ENCODE peak calls at places on chromosomes 1 and 21, in four cellular contexts. One of them, this sample, is unnamed.

GRCh38 chr1:62285984-62286481 is 33.2 kb downstream of the KANK4 start:
- DNase-seq in left lung: no peak
- DNase-seq in neuronal stem cell: no peak
- DNase-seq in A549: no peak
- DNase-seq in this sample: no peak

GRCh38 chr1:172172267-172172880 is 248.1 kb upstream of the C1orf105 start:
- DNase-seq in A549: no peak
- DNase-seq in neuronal stem cell: no peak
- DNase-seq in left lung: no peak
- DNase-seq in this sample: no peak

GRCh38 chr1:12598914-12599463 is 19.0 kb downstream of the DHRS3 start:
- DNase-seq in A549: no peak
- DNase-seq in left lung: no peak
- DNase-seq in neuronal stem cell: no peak
- DNase-seq in this sample: no peak

GRCh38 chr1:117695796-117696505 is 90.1 kb downstream of the TENT5C start:
- DNase-seq in A549: no peak
- DNase-seq in left lung: no peak
- DNase-seq in neuronal stem cell: no peak
- DNase-seq in this sample: no peak

GRCh38 chr1:169235568-169235967 is 129.1 kb downstream of the ATP1B1 start:
- DNase-seq in neuronal stem cell: no peak
- DNase-seq in left lung: no peak
- DNase-seq in A549: no peak
- DNase-seq in this sample: no peak

GRCh38 chr1:153542956-153543737 is 2.4 kb upstream of the S100A5 start:
- DNase-seq in left lung: no peak
- DNase-seq in neuronal stem cell: no peak
- DNase-seq in A549: no peak
- DNase-seq in this sample: no peak

GRCh38 chr1:198865288-198865687 is 226.4 kb downstream of the PTPRC start:
- DNase-seq in neuronal stem cell: no peak
- DNase-seq in A549: no peak
- DNase-seq in left lung: no peak
- DNase-seq in this sample: no peak

GRCh38 chr1:22527555-22528296 is 35.6 kb upstream of the EPHA8 start:
- DNase-seq in A549: no peak
- DNase-seq in left lung: no peak
- DNase-seq in neuronal stem cell: peak
- DNase-seq in this sample: peak

GRCh38 chr1:183841950-183842816 is 37.3 kb downstream of the RGL1 start:
- DNase-seq in neuronal stem cell: no peak
- DNase-seq in left lung: no peak
- DNase-seq in A549: no peak
- DNase-seq in this sample: no peak

GRCh38 chr1:107599220-107599619 is 365.8 kb downstream of the VAV3 start:
- DNase-seq in left lung: no peak
- DNase-seq in A549: no peak
- DNase-seq in neuronal stem cell: no peak
- DNase-seq in this sample: no peak

GRCh38 chr1:59141267-59141863 is 155.5 kb upstream of the FGGY start:
- DNase-seq in A549: no peak
- DNase-seq in left lung: no peak
- DNase-seq in neuronal stem cell: no peak
- DNase-seq in this sample: no peak

GRCh38 chr1:240967070-240967724 is 355.2 kb upstream of the GREM2 start:
- DNase-seq in left lung: no peak
- DNase-seq in A549: no peak
- DNase-seq in neuronal stem cell: no peak
- DNase-seq in this sample: no peak

GRCh38 chr21:45131537-45131999 is 57.2 kb downstream of the ADARB1 start:
- DNase-seq in A549: no peak
- DNase-seq in left lung: no peak
- DNase-seq in neuronal stem cell: no peak
- DNase-seq in this sample: no peak

GRCh38 chr1:19113362-19114092 is 96.5 kb downstream of the UBR4 start:
- DNase-seq in neuronal stem cell: no peak
- DNase-seq in left lung: no peak
- DNase-seq in A549: peak
- DNase-seq in this sample: no peak

GRCh38 chr1:65818966-65819365 is 26.3 kb downstream of the PDE4B start:
- DNase-seq in A549: no peak
- DNase-seq in neuronal stem cell: no peak
- DNase-seq in left lung: no peak
- DNase-seq in this sample: no peak

GRCh38 chr1:214658785-214659184 is 55.8 kb downstream of the CENPF start:
- DNase-seq in neuronal stem cell: no peak
- DNase-seq in A549: no peak
- DNase-seq in left lung: no peak
- DNase-seq in this sample: no peak

GRCh38 chr1:93827633-93828436 is 51.2 kb downstream of the DNTTIP2 start:
- DNase-seq in A549: no peak
- DNase-seq in neuronal stem cell: no peak
- DNase-seq in left lung: no peak
- DNase-seq in this sample: no peak

GRCh38 chr1:107899655-107900054 is 65.3 kb downstream of the VAV3 start:
- DNase-seq in A549: no peak
- DNase-seq in neuronal stem cell: no peak
- DNase-seq in left lung: no peak
- DNase-seq in this sample: no peak

GRCh38 chr1:117846674-117847425 is 82.6 kb downstream of the GDAP2 start:
- DNase-seq in left lung: no peak
- DNase-seq in A549: no peak
- DNase-seq in neuronal stem cell: no peak
- DNase-seq in this sample: peak

GRCh38 chr1:818611-819291 is 105.0 kb upstream of the SAMD11 start:
- DNase-seq in left lung: no peak
- DNase-seq in neuronal stem cell: no peak
- DNase-seq in A549: no peak
- DNase-seq in this sample: no peak

DNA sequence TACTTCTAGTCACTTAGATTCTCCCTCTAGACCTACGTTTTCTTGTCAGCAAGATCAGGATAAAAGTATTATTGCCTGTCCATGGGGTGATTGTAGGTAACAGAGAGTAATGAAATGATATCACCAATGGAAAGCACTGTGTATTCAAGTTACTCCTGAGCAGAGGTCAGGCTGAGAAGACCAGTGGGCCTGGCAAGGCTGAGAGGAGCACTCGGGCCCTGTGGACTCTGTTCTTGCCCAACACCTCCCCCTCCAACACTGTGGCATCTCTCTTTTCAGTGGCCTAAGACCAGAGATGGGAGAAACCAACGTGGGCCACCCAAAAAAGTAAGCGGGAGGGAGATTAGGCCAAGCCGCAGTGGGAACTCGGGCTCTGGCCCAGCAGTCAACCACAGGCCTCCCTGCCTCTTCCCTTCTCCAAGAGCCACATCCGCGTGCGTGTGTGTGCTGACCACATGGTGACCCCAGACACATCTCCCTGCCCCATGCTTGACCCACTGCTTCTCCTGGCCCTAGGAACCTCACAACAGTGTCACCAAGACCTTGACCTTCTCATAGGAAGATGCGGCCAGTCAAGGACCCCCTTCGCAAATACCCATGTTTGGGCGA is 12.3 kb downstream of the RORC start:
- DNase-seq in A549: no peak
- DNase-seq in left lung: no peak
- DNase-seq in neuronal stem cell: no peak
- DNase-seq in this sample: no peak
- H3K4me3 ChIP-seq in A549: no peak
- H3K4me3 ChIP-seq in left lung: no peak
- H3K4me3 ChIP-seq in neuronal stem cell: no peak
- H3K4me3 ChIP-seq in this sample: no peak

GRCh38 chr1:224353975-224354930 is 2.4 kb upstream of the CNIH4 start:
- DNase-seq in left lung: no peak
- DNase-seq in A549: no peak
- DNase-seq in neuronal stem cell: no peak
- DNase-seq in this sample: no peak

GRCh38 chr1:224356685-224357625 is at the start of gene CNIH4:
- DNase-seq in neuronal stem cell: peak
- DNase-seq in left lung: peak
- DNase-seq in A549: peak
- DNase-seq in this sample: peak

GRCh38 chr1:224359207-224359606 is 2.5 kb downstream of the CNIH4 start:
- DNase-seq in neuronal stem cell: no peak
- DNase-seq in A549: no peak
- DNase-seq in left lung: no peak
- DNase-seq in this sample: no peak

GRCh38 chr1:224357626-224358124 is 996 bp downstream of the CNIH4 start:
- DNase-seq in left lung: no peak
- DNase-seq in neuronal stem cell: no peak
- DNase-seq in A549: peak
- DNase-seq in this sample: no peak

GRCh38 chr1:224358288-224358687 is 1.6 kb downstream of the CNIH4 start:
- DNase-seq in neuronal stem cell: no peak
- DNase-seq in A549: no peak
- DNase-seq in left lung: no peak
- DNase-seq in this sample: no peak
- H3K27ac ChIP-seq in neuronal stem cell: no peak
- H3K27ac ChIP-seq in A549: peak
- H3K27ac ChIP-seq in left lung: peak
- H3K27ac ChIP-seq in this sample: no peak

DNA sequence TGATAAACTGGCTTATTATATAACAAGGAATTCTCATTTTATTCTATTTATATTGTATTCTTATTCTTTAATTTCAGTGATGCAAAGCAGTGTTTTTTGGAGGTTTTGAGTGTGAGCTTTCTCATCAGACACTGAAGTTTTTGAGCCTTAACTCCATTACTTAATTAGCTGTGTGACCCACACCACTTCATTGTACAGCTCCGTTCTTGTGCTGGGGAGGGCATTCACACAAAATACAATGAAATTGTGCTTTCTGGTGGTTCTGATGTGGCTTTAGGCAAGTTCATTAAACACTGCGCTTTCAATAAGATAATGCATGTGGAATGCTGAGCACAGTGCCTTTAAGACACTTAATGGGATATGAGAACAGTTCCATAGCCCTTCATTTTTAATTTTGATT is 102.7 kb upstream of the TPTE start:
- DNase-seq in neuronal stem cell: no peak
- DNase-seq in left lung: no peak
- DNase-seq in A549: no peak
- DNase-seq in this sample: no peak
- H3K4me3 ChIP-seq in neuronal stem cell: no peak
- H3K4me3 ChIP-seq in left lung: no peak
- H3K4me3 ChIP-seq in A549: no peak
- H3K4me3 ChIP-seq in this sample: no peak

DNA sequence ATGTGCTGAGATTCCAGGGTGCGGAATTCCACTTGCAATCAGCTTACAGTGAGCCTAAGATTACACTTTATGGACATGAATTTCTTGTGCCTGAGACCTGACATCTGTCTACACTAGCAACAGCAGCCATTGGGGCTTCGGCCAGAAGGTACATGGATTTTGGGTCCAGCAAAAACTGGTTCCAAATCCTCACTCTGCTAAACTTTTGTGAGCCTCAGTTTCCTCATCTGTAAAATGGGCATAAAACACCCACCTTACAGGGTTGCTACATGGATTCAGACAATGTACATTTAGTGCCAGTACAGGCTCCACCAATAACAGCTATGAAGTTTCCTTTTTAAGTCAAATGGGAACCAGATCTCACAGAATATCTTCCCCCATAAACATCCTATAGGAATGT is 30.8 kb downstream of the RHEX start:
- DNase-seq in left lung: no peak
- DNase-seq in A549: no peak
- DNase-seq in neuronal stem cell: no peak
- DNase-seq in this sample: no peak
- H3K27ac ChIP-seq in left lung: no peak
- H3K27ac ChIP-seq in A549: no peak
- H3K27ac ChIP-seq in neuronal stem cell: no peak
- H3K27ac ChIP-seq in this sample: no peak

GRCh38 chr1:236119935-236120484 is 22.3 kb upstream of the GPR137B start:
- DNase-seq in neuronal stem cell: no peak
- DNase-seq in left lung: no peak
- DNase-seq in A549: no peak
- DNase-seq in this sample: no peak
- H3K4me3 ChIP-seq in neuronal stem cell: no peak
- H3K4me3 ChIP-seq in left lung: no peak
- H3K4me3 ChIP-seq in A549: no peak
- H3K4me3 ChIP-seq in this sample: no peak

This sample was measured in pancreas.